ENCODE peak calls at places on chromosomes 7 and 10, in nine cellular contexts. One of them, this sample, is unnamed.

GRCh38 chr7:36871863-36872262 is 147.6 kb upstream of the AOAH start:
- DNase-seq in psoas muscle: no peak
- DNase-seq in Peyer's patch: no peak
- DNase-seq in fibroblast of the aortic adventitia: no peak
- DNase-seq in NCI-H2081: no peak
- DNase-seq in Kasumi-1: peak; percentile 29
- DNase-seq in M059J: no peak
- DNase-seq in myocyte: no peak
- DNase-seq in COLO829: no peak
- DNase-seq in this sample: peak; percentile 43

GRCh38 chr7:22385326-22385725 is 28.4 kb upstream of the RAPGEF5 start:
- DNase-seq in Peyer's patch: no peak
- DNase-seq in myocyte: no peak
- DNase-seq in M059J: no peak
- DNase-seq in fibroblast of the aortic adventitia: no peak
- DNase-seq in COLO829: no peak
- DNase-seq in psoas muscle: no peak
- DNase-seq in Kasumi-1: no peak
- DNase-seq in NCI-H2081: no peak
- DNase-seq in this sample: no peak

GRCh38 chr10:107583974-107584373 is 419.5 kb upstream of the SORCS1 start:
- DNase-seq in myocyte: peak; percentile 28
- DNase-seq in psoas muscle: no peak
- DNase-seq in fibroblast of the aortic adventitia: peak; percentile 3
- DNase-seq in Peyer's patch: no peak
- DNase-seq in NCI-H2081: no peak
- DNase-seq in COLO829: no peak
- DNase-seq in M059J: no peak
- DNase-seq in Kasumi-1: no peak
- DNase-seq in this sample: no peak

GRCh38 chr7:97022451-97023306 is 2.0 kb downstream of the DLX5 start:
- DNase-seq in Kasumi-1: no peak
- DNase-seq in COLO829: no peak
- DNase-seq in myocyte: no peak
- DNase-seq in psoas muscle: no peak
- DNase-seq in NCI-H2081: no peak
- DNase-seq in M059J: no peak
- DNase-seq in Peyer's patch: no peak
- DNase-seq in fibroblast of the aortic adventitia: no peak
- DNase-seq in this sample: no peak

GRCh38 chr7:46933596-46933995 is 648.3 kb downstream of the TNS3 start:
- DNase-seq in psoas muscle: no peak
- DNase-seq in COLO829: no peak
- DNase-seq in fibroblast of the aortic adventitia: peak; percentile 84
- DNase-seq in Kasumi-1: no peak
- DNase-seq in NCI-H2081: no peak
- DNase-seq in myocyte: peak; percentile 18
- DNase-seq in Peyer's patch: no peak
- DNase-seq in M059J: peak; percentile 29
- DNase-seq in this sample: no peak

GRCh38 chr7:105245398-105246099 is 143.2 kb downstream of the SRPK2 start:
- DNase-seq in COLO829: no peak
- DNase-seq in myocyte: peak; percentile 60
- DNase-seq in psoas muscle: no peak
- DNase-seq in fibroblast of the aortic adventitia: peak; percentile 34
- DNase-seq in Kasumi-1: no peak
- DNase-seq in NCI-H2081: peak; percentile 89
- DNase-seq in M059J: no peak
- DNase-seq in Peyer's patch: no peak
- DNase-seq in this sample: no peak

GRCh38 chr10:71860243-71861029 is 9.4 kb upstream of the PSAP start:
- DNase-seq in psoas muscle: peak; percentile 96
- DNase-seq in Peyer's patch: peak; percentile 69
- DNase-seq in Kasumi-1: peak; percentile 95
- DNase-seq in NCI-H2081: peak; percentile 69
- DNase-seq in COLO829: peak; percentile 77
- DNase-seq in M059J: peak; percentile 99
- DNase-seq in fibroblast of the aortic adventitia: peak; percentile 100
- DNase-seq in myocyte: peak; percentile 100
- DNase-seq in this sample: peak; percentile 98

GRCh38 chr10:126734957-126735356 is 64.5 kb upstream of the C10orf90 start:
- DNase-seq in psoas muscle: no peak
- DNase-seq in Kasumi-1: no peak
- DNase-seq in M059J: no peak
- DNase-seq in fibroblast of the aortic adventitia: no peak
- DNase-seq in Peyer's patch: no peak
- DNase-seq in COLO829: no peak
- DNase-seq in NCI-H2081: no peak
- DNase-seq in myocyte: peak; percentile 44
- DNase-seq in this sample: no peak

GRCh38 chr10:96673318-96674099 is 46.8 kb downstream of the PIK3AP1 start:
- DNase-seq in psoas muscle: no peak
- DNase-seq in M059J: peak; percentile 84
- DNase-seq in NCI-H2081: no peak
- DNase-seq in COLO829: no peak
- DNase-seq in Kasumi-1: peak; percentile 96
- DNase-seq in Peyer's patch: no peak
- DNase-seq in myocyte: peak; percentile 25
- DNase-seq in fibroblast of the aortic adventitia: peak; percentile 39
- DNase-seq in this sample: no peak

GRCh38 chr10:28922127-28922526 is 244.8 kb downstream of the BAMBI start:
- DNase-seq in psoas muscle: no peak
- DNase-seq in Peyer's patch: no peak
- DNase-seq in NCI-H2081: no peak
- DNase-seq in Kasumi-1: no peak
- DNase-seq in COLO829: no peak
- DNase-seq in M059J: no peak
- DNase-seq in fibroblast of the aortic adventitia: peak; percentile 8
- DNase-seq in myocyte: no peak
- DNase-seq in this sample: no peak

GRCh38 chr7:22654836-22655235 is 72.2 kb upstream of the IL6 start:
- DNase-seq in Peyer's patch: no peak
- DNase-seq in COLO829: no peak
- DNase-seq in psoas muscle: no peak
- DNase-seq in myocyte: no peak
- DNase-seq in M059J: no peak
- DNase-seq in fibroblast of the aortic adventitia: no peak
- DNase-seq in Kasumi-1: no peak
- DNase-seq in NCI-H2081: no peak
- DNase-seq in this sample: no peak

GRCh38 chr7:13990319-13990983 is 985 bp upstream of the ETV1 start:
- DNase-seq in fibroblast of the aortic adventitia: peak; percentile 50
- DNase-seq in COLO829: no peak
- DNase-seq in M059J: peak; percentile 83
- DNase-seq in myocyte: peak; percentile 72
- DNase-seq in psoas muscle: peak; percentile 42
- DNase-seq in Kasumi-1: peak; percentile 46
- DNase-seq in NCI-H2081: peak; percentile 96
- DNase-seq in Peyer's patch: peak; percentile 55
- DNase-seq in this sample: peak; percentile 56

GRCh38 chr10:132706701-132707100 is 79.2 kb downstream of the NKX6-2 start:
- DNase-seq in Peyer's patch: peak; percentile 48
- DNase-seq in psoas muscle: no peak
- DNase-seq in M059J: no peak
- DNase-seq in fibroblast of the aortic adventitia: no peak
- DNase-seq in NCI-H2081: no peak
- DNase-seq in COLO829: no peak
- DNase-seq in myocyte: no peak
- DNase-seq in Kasumi-1: no peak
- DNase-seq in this sample: no peak

GRCh38 chr10:100485841-100486495 is 23.2 kb downstream of the WNT8B start:
- DNase-seq in Peyer's patch: no peak
- DNase-seq in NCI-H2081: no peak
- DNase-seq in COLO829: no peak
- DNase-seq in Kasumi-1: no peak
- DNase-seq in psoas muscle: no peak
- DNase-seq in fibroblast of the aortic adventitia: no peak
- DNase-seq in myocyte: no peak
- DNase-seq in M059J: no peak
- DNase-seq in this sample: no peak

GRCh38 chr10:117754770-117755510 is 212.4 kb downstream of the EMX2 start:
- DNase-seq in myocyte: no peak
- DNase-seq in M059J: no peak
- DNase-seq in Kasumi-1: no peak
- DNase-seq in psoas muscle: no peak
- DNase-seq in COLO829: no peak
- DNase-seq in Peyer's patch: no peak
- DNase-seq in NCI-H2081: no peak
- DNase-seq in fibroblast of the aortic adventitia: no peak
- DNase-seq in this sample: no peak

GRCh38 chr7:18208921-18209320 is 181.3 kb upstream of the PRPS1L1 start:
- DNase-seq in COLO829: no peak
- DNase-seq in psoas muscle: no peak
- DNase-seq in M059J: peak; percentile 52
- DNase-seq in myocyte: no peak
- DNase-seq in fibroblast of the aortic adventitia: no peak
- DNase-seq in Kasumi-1: no peak
- DNase-seq in Peyer's patch: no peak
- DNase-seq in NCI-H2081: no peak
- DNase-seq in this sample: no peak

GRCh38 chr10:88624840-88625239 is 38.3 kb downstream of the LIPJ start:
- DNase-seq in Peyer's patch: no peak
- DNase-seq in myocyte: no peak
- DNase-seq in fibroblast of the aortic adventitia: no peak
- DNase-seq in Kasumi-1: no peak
- DNase-seq in psoas muscle: no peak
- DNase-seq in M059J: no peak
- DNase-seq in NCI-H2081: no peak
- DNase-seq in COLO829: no peak
- DNase-seq in this sample: no peak

GRCh38 chr7:157994319-157994718 is 593.3 kb downstream of the PTPRN2 start:
- DNase-seq in NCI-H2081: no peak
- DNase-seq in psoas muscle: no peak
- DNase-seq in myocyte: no peak
- DNase-seq in Kasumi-1: no peak
- DNase-seq in COLO829: no peak
- DNase-seq in fibroblast of the aortic adventitia: no peak
- DNase-seq in M059J: no peak
- DNase-seq in Peyer's patch: peak; percentile 3
- DNase-seq in this sample: no peak

GRCh38 chr10:43417950-43418768 is 9.2 kb upstream of the HNRNPF start:
- DNase-seq in myocyte: no peak
- DNase-seq in NCI-H2081: no peak
- DNase-seq in Peyer's patch: no peak
- DNase-seq in psoas muscle: no peak
- DNase-seq in COLO829: no peak
- DNase-seq in M059J: no peak
- DNase-seq in fibroblast of the aortic adventitia: no peak
- DNase-seq in Kasumi-1: peak; percentile 100
- DNase-seq in this sample: no peak

GRCh38 chr10:22853906-22854447 is 73.9 kb upstream of the ARMC3 start:
- DNase-seq in COLO829: no peak
- DNase-seq in psoas muscle: no peak
- DNase-seq in fibroblast of the aortic adventitia: peak; percentile 11
- DNase-seq in myocyte: peak; percentile 46
- DNase-seq in NCI-H2081: no peak
- DNase-seq in M059J: peak; percentile 25
- DNase-seq in Peyer's patch: no peak
- DNase-seq in Kasumi-1: no peak
- DNase-seq in this sample: no peak